ENCODE peak calls at places on chromosomes 3 and 15, in five cellular contexts. U is adrenal gland, P is IMR-90, Z is SJCRH30, C is heart left ventricle. J is an unnamed sample. For H3K36me3, the result is how much of the 10 kb centered on the place peaks cover.

GRCh38 chr15:92733090-92733933 is 77.7 kb upstream of the FAM174B start:
- DNase-seq in U (peak), Z (no peak), P (no peak), C (no peak), J (no peak)

GRCh38 chr3:123064914-123065313 is 1.9 kb upstream of the PDIA5 start:
- DNase-seq in U (no peak), P (no peak), Z (no peak), C (no peak), J (no peak)

GRCh38 chr3:79032686-79033318 is 735.0 kb downstream of the ROBO1 start:
- DNase-seq in Z (peak), P (peak), U (no peak), C (no peak), J (no peak)

GRCh38 chr3:194277547-194278091 is 73.5 kb downstream of the CPN2 start:
- DNase-seq in C (peak), Z (peak), P (peak), U (peak), J (peak)

GRCh38 chr3:24160424-24160823 is 215.3 kb downstream of the NR1D2 start:
- DNase-seq in C (no peak), U (no peak), P (peak), Z (peak), J (no peak)

GRCh38 chr3:137105277-137105977 is 147.6 kb downstream of the IL20RB start:
- DNase-seq in P (peak), C (peak), U (peak), Z (peak), J (no peak)

GRCh38 chr3:90092994-90093393 is 985.6 kb downstream of the EPHA3 start:
- DNase-seq in U (no peak), P (peak), Z (no peak), C (no peak), J (no peak)

GRCh38 chr3:190018460-190018859 is 102.2 kb downstream of the P3H2 start:
- DNase-seq in U (no peak), P (no peak), Z (no peak), C (no peak), J (no peak)

GRCh38 chr15:77418341-77419049 is 1.4 kb downstream of the PEAK1 start:
- DNase-seq in U (no peak), C (no peak), P (peak), Z (no peak), J (no peak)

GRCh38 chr3:134708025-134708597 is 57.3 kb upstream of the KY start:
- DNase-seq in C (no peak), Z (no peak), P (peak), U (no peak), J (peak)

GRCh38 chr15:60373745-60374144 is 24.0 kb downstream of the ANXA2 start:
- DNase-seq in C (no peak), Z (no peak), P (no peak), U (no peak), J (no peak)
- H3K36me3 ChIP-seq in C (under half), Z (under half), P (under half), U (under half), J (half or more)

GRCh38 chr15:101246391-101246790 is 5.5 kb downstream of the CHSY1 start:
- DNase-seq in C (no peak), U (no peak), Z (no peak), P (no peak), J (no peak)

GRCh38 chr15:101250331-101250730 is 1.5 kb downstream of the CHSY1 start:
- DNase-seq in P (peak), C (no peak), Z (no peak), U (no peak), J (no peak)

GRCh38 chr15:101246824-101247745 is 4.8 kb downstream of the CHSY1 start:
- DNase-seq in Z (no peak), C (no peak), U (no peak), P (no peak), J (no peak)

GRCh38 chr15:101250931-101251829 is 668 bp downstream of the CHSY1 start:
- DNase-seq in C (peak), U (no peak), Z (peak), P (no peak), J (peak)

GRCh38 chr15:101248274-101248673 is 3.6 kb downstream of the CHSY1 start:
- DNase-seq in P (no peak), Z (no peak), U (no peak), C (no peak), J (no peak)
- H3K4me3 ChIP-seq in P (no peak), Z (no peak), U (no peak), C (no peak), J (no peak)

GRCh38 chr3:64134882-64135281 is 90.4 kb downstream of the PRICKLE2 start:
- DNase-seq in Z (no peak), P (no peak), U (no peak), C (no peak), J (no peak)

GRCh38 chr3:64138046-64138445 is 87.2 kb downstream of the PRICKLE2 start:
- DNase-seq in C (no peak), Z (no peak), U (no peak), P (no peak), J (no peak)

GRCh38 chr3:64141476-64141875 is 83.8 kb downstream of the PRICKLE2 start:
- DNase-seq in P (peak), U (no peak), C (no peak), Z (no peak), J (peak)

GRCh38 chr3:64140651-64141050 is 84.6 kb downstream of the PRICKLE2 start:
- DNase-seq in U (no peak), P (no peak), Z (no peak), C (no peak), J (no peak)

GRCh38 chr3:64138656-64139375 is 86.5 kb downstream of the PRICKLE2 start:
- DNase-seq in C (no peak), U (no peak), P (no peak), Z (no peak), J (no peak)
- H3K36me3 ChIP-seq in C (under half), U (under half), P (under half), Z (under half), J (under half)

DNA sequence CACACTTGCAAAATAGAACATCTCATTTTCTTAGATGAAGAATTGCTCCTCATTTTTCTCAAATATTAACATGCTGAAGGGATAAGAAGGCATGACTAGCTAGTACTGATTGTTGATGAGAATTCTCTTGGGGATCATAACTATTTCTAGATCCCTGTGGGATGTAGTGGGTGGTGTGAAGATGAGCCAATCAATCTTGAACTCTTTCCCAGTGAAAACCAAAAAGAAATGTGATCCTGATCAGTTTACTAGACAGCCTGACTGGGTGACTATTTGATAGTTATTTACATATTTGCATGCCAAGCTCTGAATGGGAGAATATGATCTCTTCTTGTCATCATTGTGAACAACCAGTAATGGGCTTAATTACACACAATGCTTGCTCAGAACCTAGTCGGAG is 63.7 kb downstream of the ZIC1 start:
- DNase-seq in P (no peak), U (no peak), Z (no peak), C (no peak), J (no peak)
- H3K4me3 ChIP-seq in P (no peak), U (no peak), Z (no peak), C (no peak), J (no peak)

GRCh38 chr15:89599021-89599420 is 23.8 kb downstream of the TICRR start:
- DNase-seq in Z (no peak), C (no peak), U (no peak), P (no peak), J (no peak)
- H3K36me3 ChIP-seq in Z (half or more), C (under half), U (under half), P (under half), J (half or more)

GRCh38 chr3:185150561-185150960 is 2.3 kb downstream of the C3orf70 start:
- DNase-seq in Z (no peak), P (no peak), C (no peak), U (no peak), J (no peak)

GRCh38 chr3:185149591-185149990 is 3.3 kb downstream of the C3orf70 start:
- DNase-seq in C (no peak), U (no peak), P (no peak), Z (no peak), J (no peak)

GRCh38 chr3:185151959-185152432 is 864 bp downstream of the C3orf70 start:
- DNase-seq in U (no peak), Z (no peak), P (peak), C (peak), J (no peak)

GRCh38 chr3:185152433-185153169 is at the start of gene C3orf70:
- DNase-seq in U (peak), P (peak), Z (peak), C (peak), J (peak)

GRCh38 chr3:185151101-185151958 is 1.5 kb downstream of the C3orf70 start:
- DNase-seq in Z (no peak), P (no peak), U (no peak), C (no peak), J (no peak)
- H3K4me3 ChIP-seq in Z (peak), P (no peak), U (no peak), C (peak), J (no peak)

GRCh38 chr15:50872832-50873231 is 35.7 kb upstream of the AP4E1 start:
- DNase-seq in U (no peak), Z (no peak), C (no peak), P (no peak), J (no peak)

GRCh38 chr15:50871832-50872231 is 36.7 kb upstream of the AP4E1 start:
- DNase-seq in Z (no peak), C (no peak), P (no peak), U (no peak), J (no peak)

GRCh38 chr15:50876989-50877360 is 31.5 kb upstream of the AP4E1 start:
- DNase-seq in Z (peak), P (peak), U (peak), C (peak), J (peak)

GRCh38 chr15:50876260-50876988 is 32.1 kb upstream of the AP4E1 start:
- DNase-seq in P (no peak), U (no peak), Z (no peak), C (no peak), J (no peak)

GRCh38 chr15:50873935-50874353 is 34.5 kb upstream of the AP4E1 start:
- DNase-seq in C (no peak), P (no peak), Z (no peak), U (no peak), J (no peak)
- H3K36me3 ChIP-seq in C (under half), P (under half), Z (under half), U (under half), J (under half)

J was measured in MG63.